ENCODE peak calls at places on chromosome 1, in eight cellular contexts. V is A549, B is suprapubic skin, G is tibial nerve, I is K562, Y is esophagus muscularis mucosa, U is transverse colon, Q is ovary. A is an unnamed sample.

GRCh38 chr1:194644528-194644927 is 1458.1 kb upstream of the B3GALT2 start:
- DNase-seq in V (no peak), B (no peak), G (no peak), I (no peak), Y (no peak), U (no peak), Q (no peak), A (no peak)

GRCh38 chr1:165395522-165396300 is 39.2 kb upstream of the LMX1A start:
- DNase-seq in V (no peak), B (no peak), G (no peak), I (no peak), Y (no peak), U (no peak), Q (no peak), A (no peak)

GRCh38 chr1:32372149-32372756 is 9.9 kb downstream of the TSSK3 start:
- DNase-seq in V (no peak), B (no peak), G (no peak), I (no peak), Y (no peak), U (no peak), Q (no peak), A (no peak)

GRCh38 chr1:30782361-30783243 is 25.0 kb upstream of the LAPTM5 start:
- DNase-seq in V (peak), B (no peak), G (no peak), I (peak), Y (no peak), U (peak), Q (peak), A (peak)

GRCh38 chr1:240242601-240243144 is 151.0 kb downstream of the FMN2 start:
- DNase-seq in V (peak), B (no peak), G (no peak), I (no peak), Y (no peak), U (no peak), Q (no peak), A (no peak)

GRCh38 chr1:208254862-208255261 is 10.7 kb upstream of the PLXNA2 start:
- DNase-seq in V (no peak), B (no peak), G (no peak), I (no peak), Y (no peak), U (no peak), Q (no peak), A (no peak)

GRCh38 chr1:178942285-178943218 is 71.7 kb upstream of the ANGPTL1 start:
- DNase-seq in V (no peak), B (no peak), G (no peak), I (no peak), Y (peak), U (no peak), Q (no peak), A (no peak)

GRCh38 chr1:109198745-109199144 is 15.0 kb upstream of the SARS1 start:
- DNase-seq in V (no peak), B (no peak), G (no peak), I (peak), Y (no peak), U (no peak), Q (no peak), A (no peak)

GRCh38 chr1:26006710-26007109 is 8.8 kb upstream of the PAFAH2 start:
- DNase-seq in V (no peak), B (no peak), G (no peak), I (no peak), Y (no peak), U (no peak), Q (no peak), A (no peak)

GRCh38 chr1:9615316-9616063 is 26.8 kb downstream of the TMEM201 start:
- DNase-seq in V (peak), B (no peak), G (no peak), I (peak), Y (no peak), U (peak), Q (peak), A (no peak)

GRCh38 chr1:21318714-21319159 is 28.5 kb upstream of the ECE1 start:
- DNase-seq in V (no peak), B (peak), G (peak), I (no peak), Y (no peak), U (peak), Q (peak), A (peak)

DNA sequence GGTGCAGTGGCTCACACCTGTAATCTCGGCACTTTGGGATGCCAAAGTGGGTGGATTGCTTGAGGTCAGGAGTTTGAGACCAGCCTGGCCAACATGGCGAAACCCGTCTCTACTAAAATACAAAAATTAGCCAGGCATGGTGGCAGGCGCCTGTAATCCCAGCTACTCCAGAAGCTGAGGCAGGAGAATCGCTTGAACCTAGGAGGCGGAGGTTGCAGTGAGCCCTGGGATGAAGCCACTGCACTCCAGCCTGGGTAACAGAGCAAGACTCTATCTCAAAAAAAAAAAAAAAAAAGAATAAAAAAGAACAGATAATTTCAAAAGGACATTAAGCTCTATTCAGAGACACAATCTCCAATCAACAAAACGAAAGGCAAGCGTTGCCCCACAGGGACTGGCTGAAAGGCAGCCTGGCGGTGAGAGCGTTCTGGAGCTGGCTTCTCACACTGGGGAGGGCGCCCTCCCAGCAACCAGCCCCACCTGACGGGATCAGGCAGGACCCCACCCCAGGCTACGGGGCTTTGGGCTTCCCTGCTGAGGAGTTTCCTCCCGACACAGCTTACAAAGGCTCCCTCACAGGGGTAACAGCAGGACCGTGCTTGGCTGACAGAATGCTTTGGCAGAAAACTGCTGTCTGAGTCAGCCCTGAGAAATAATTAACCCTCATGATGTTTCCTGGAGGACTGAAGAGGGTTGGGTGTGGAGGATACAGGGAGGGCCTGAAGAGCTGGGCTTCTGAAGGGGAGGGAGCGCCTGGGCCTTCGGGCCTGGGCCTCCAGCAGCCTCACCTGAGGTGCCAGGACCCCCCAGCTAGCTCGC is 31.1 kb upstream of the SRP9 start:
- DNase-seq in V (peak), B (peak), G (no peak), I (no peak), Y (peak), U (peak), Q (peak), A (peak)
- TF ChIP-seq EP300 in V (no peak), B (no peak), G (peak), I (no peak), Y (no peak), U (no peak), Q (no peak), A (no peak)

GRCh38 chr1:38392866-38393265 is 346.3 kb upstream of the POU3F1 start:
- DNase-seq in V (no peak), B (no peak), G (no peak), I (no peak), Y (no peak), U (no peak), Q (no peak), A (no peak)

GRCh38 chr1:38402230-38402815 is 355.7 kb upstream of the POU3F1 start:
- DNase-seq in V (no peak), B (no peak), G (no peak), I (no peak), Y (no peak), U (no peak), Q (no peak), A (no peak)

GRCh38 chr1:38394303-38394702 is 347.7 kb upstream of the POU3F1 start:
- DNase-seq in V (no peak), B (no peak), G (no peak), I (no peak), Y (no peak), U (no peak), Q (no peak), A (no peak)

DNA sequence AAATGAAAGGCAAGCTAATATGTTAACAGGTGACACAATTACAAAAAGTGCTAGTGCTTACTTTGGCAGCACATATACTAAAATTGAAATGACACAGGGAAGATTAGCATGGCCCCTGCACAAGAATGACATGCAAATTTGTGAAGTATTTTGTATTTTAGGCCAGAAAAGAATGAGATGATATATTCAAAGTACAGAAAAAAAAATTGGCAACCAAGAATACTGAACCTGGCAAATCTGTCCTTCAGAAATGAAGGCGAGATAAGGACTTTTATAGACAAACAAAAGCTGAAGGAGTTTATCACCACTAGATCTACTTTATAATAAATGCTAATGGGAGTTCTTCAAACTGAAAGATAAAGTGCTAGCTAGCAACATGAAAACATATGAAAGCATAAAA is 350.0 kb upstream of the POU3F1 start:
- DNase-seq in V (no peak), B (no peak), G (no peak), I (no peak), Y (no peak), U (no peak), Q (no peak), A (no peak)
- TF ChIP-seq EP300 in V (no peak), B (no peak), G (no peak), I (no peak), Y (no peak), U (no peak), Q (no peak), A (no peak)

GRCh38 chr1:112714313-112715263 is 544 bp downstream of the PPM1J start:
- DNase-seq in V (no peak), B (peak), G (no peak), I (peak), Y (no peak), U (no peak), Q (no peak), A (no peak)

GRCh38 chr1:112713466-112714312 is 1.4 kb downstream of the PPM1J start:
- DNase-seq in V (no peak), B (no peak), G (no peak), I (no peak), Y (no peak), U (no peak), Q (no peak), A (no peak)

GRCh38 chr1:112717263-112717662 is 2.1 kb upstream of the PPM1J start:
- DNase-seq in V (no peak), B (no peak), G (no peak), I (no peak), Y (no peak), U (no peak), Q (no peak), A (no peak)

GRCh38 chr1:112716133-112716720 is 1.1 kb upstream of the PPM1J start:
- DNase-seq in V (peak), B (peak), G (peak), I (peak), Y (peak), U (peak), Q (peak), A (peak)

GRCh38 chr1:112715264-112716053 is at the start of gene PPM1J:
- DNase-seq in V (peak), B (peak), G (peak), I (peak), Y (peak), U (peak), Q (peak), A (peak)
- TF ChIP-seq EP300 in V (no peak), B (no peak), G (peak), I (no peak), Y (no peak), U (no peak), Q (no peak), A (no peak)

GRCh38 chr1:187513190-187513589 is 684.4 kb downstream of the PLA2G4A start:
- DNase-seq in V (peak), B (no peak), G (no peak), I (no peak), Y (no peak), U (no peak), Q (no peak), A (no peak)

GRCh38 chr1:187514110-187514509 is 685.4 kb downstream of the PLA2G4A start:
- DNase-seq in V (no peak), B (no peak), G (no peak), I (no peak), Y (no peak), U (no peak), Q (no peak), A (no peak)

DNA sequence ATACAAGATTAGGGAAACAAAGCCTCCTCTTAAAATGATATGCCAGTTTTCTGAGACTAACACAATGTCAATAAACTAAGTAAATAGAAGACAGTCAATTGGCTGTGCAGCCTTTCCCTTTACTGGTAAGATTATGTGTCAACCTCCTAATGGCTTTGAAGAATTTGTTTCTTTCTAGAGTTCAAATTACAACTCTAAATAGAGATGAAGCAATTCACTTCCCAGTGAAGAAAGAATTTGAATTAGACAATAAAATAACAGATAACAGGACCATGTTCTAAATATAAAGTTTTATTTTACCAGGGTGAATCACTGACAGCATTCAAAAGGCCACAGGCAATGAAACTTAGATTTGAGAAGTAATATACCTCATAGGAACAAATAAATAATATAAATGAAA is 680.3 kb downstream of the PLA2G4A start:
- DNase-seq in V (peak), B (no peak), G (no peak), I (no peak), Y (no peak), U (no peak), Q (no peak), A (no peak)
- TF ChIP-seq EP300 in V (no peak), B (no peak), G (no peak), I (no peak), Y (no peak), U (no peak), Q (no peak), A (no peak)

GRCh38 chr1:221331263-221332183 is 410.4 kb downstream of the DUSP10 start:
- DNase-seq in V (no peak), B (no peak), G (no peak), I (no peak), Y (no peak), U (no peak), Q (no peak), A (no peak)
- TF ChIP-seq EP300 in V (no peak), B (no peak), G (no peak), I (no peak), Y (no peak), U (no peak), Q (no peak), A (no peak)